ENCODE peak calls at places on chromosomes 13 and 19, in nine cellular contexts. G, Q, P, D, V, M, Y, K and E are unnamed samples.

GRCh38 chr13:67515895-67516294 is 285.8 kb upstream of the PCDH9 start:
- DNase-seq in Q (no peak), G (no peak), K (no peak), Y (no peak), D (no peak), V (no peak), M (no peak), P (no peak), E (no peak)

GRCh38 chr19:29576043-29576442 is 30.0 kb upstream of the POP4 start:
- DNase-seq in Y (no peak), G (no peak), V (no peak), Q (no peak), K (no peak), D (no peak), M (no peak), P (no peak), E (peak)

GRCh38 chr13:49810825-49811526 is 18.5 kb upstream of the KPNA3 start:
- DNase-seq in V (no peak), M (no peak), K (no peak), G (no peak), D (no peak), Q (no peak), Y (no peak), P (no peak), E (no peak)

GRCh38 chr13:94195715-94196114 is 283.8 kb downstream of the DCT start:
- DNase-seq in D (no peak), Y (no peak), P (no peak), G (no peak), M (no peak), K (no peak), Q (no peak), V (no peak), E (no peak)

GRCh38 chr13:75359266-75359665 is 122.7 kb downstream of the TBC1D4 start:
- DNase-seq in G (no peak), Q (no peak), K (no peak), D (no peak), V (peak), P (no peak), M (no peak), Y (no peak), E (no peak)

GRCh38 chr13:85741017-85741416 is 58.2 kb downstream of the SLITRK6 start:
- DNase-seq in Q (no peak), K (no peak), G (no peak), M (no peak), D (no peak), Y (no peak), P (no peak), V (no peak), E (no peak)

GRCh38 chr13:24185591-24186232 is 25.2 kb downstream of the SPATA13 start:
- DNase-seq in D (no peak), V (no peak), K (no peak), M (no peak), Q (no peak), P (no peak), Y (no peak), G (no peak), E (no peak)

GRCh38 chr13:29507356-29507755 is 88.1 kb downstream of the SLC7A1 start:
- DNase-seq in G (no peak), Y (peak), M (no peak), D (no peak), V (no peak), Q (no peak), P (no peak), K (no peak), E (no peak)

GRCh38 chr19:1501200-1501595 is 10.2 kb downstream of the REEP6 start:
- DNase-seq in D (no peak), M (no peak), K (no peak), Q (peak), G (no peak), Y (no peak), V (no peak), P (no peak), E (no peak)

GRCh38 chr19:16078311-16078758 is 2.0 kb downstream of the TPM4 start:
- DNase-seq in G (no peak), P (peak), Y (no peak), V (peak), D (no peak), Q (no peak), K (no peak), M (no peak), E (no peak)

GRCh38 chr19:36115453-36116343 is at the start of gene TBCB:
- DNase-seq in M (no peak), V (peak), Y (peak), Q (no peak), D (no peak), P (no peak), K (peak), G (peak), E (no peak)

GRCh38 chr19:708154-709141 is at the start of gene PALM:
- DNase-seq in G (peak), M (peak), Y (no peak), Q (no peak), K (no peak), D (no peak), V (peak), P (no peak), E (peak)

GRCh38 chr13:93951153-93951552 is 528.3 kb downstream of the DCT start:
- DNase-seq in Q (no peak), G (no peak), P (no peak), D (no peak), Y (peak), K (no peak), V (no peak), M (no peak), E (no peak)

GRCh38 chr13:111371211-111371610 is 50.8 kb downstream of the TEX29 start:
- DNase-seq in V (no peak), Y (no peak), P (no peak), D (no peak), M (no peak), K (no peak), G (no peak), Q (no peak), E (no peak)

GRCh38 chr13:111937763-111938375 is 129.1 kb upstream of the SOX1 start:
- DNase-seq in G (no peak), V (no peak), Y (peak), M (no peak), D (no peak), P (no peak), K (no peak), Q (no peak), E (peak)

GRCh38 chr19:588758-589692 is 656 bp upstream of the HCN2 start:
- DNase-seq in D (no peak), P (no peak), V (peak), G (no peak), M (no peak), Q (no peak), Y (peak), K (no peak), E (peak)

GRCh38 chr13:42486711-42487198 is 87.2 kb upstream of the TNFSF11 start:
- DNase-seq in V (no peak), P (no peak), Q (no peak), K (no peak), M (no peak), G (no peak), Y (no peak), D (no peak), E (no peak)

GRCh38 chr13:94613051-94613450 is 11.4 kb downstream of the GPR180 start:
- DNase-seq in Y (no peak), M (no peak), K (no peak), D (no peak), P (no peak), V (no peak), G (no peak), Q (no peak), E (no peak)

GRCh38 chr13:113125506-113126264 is 3.1 kb downstream of the F10 start:
- DNase-seq in D (no peak), Q (peak), P (no peak), Y (no peak), M (no peak), K (no peak), V (no peak), G (no peak), E (no peak)

GRCh38 chr13:33235564-33235963 is 50.0 kb downstream of the STARD13 start:
- DNase-seq in P (no peak), M (no peak), K (no peak), Y (no peak), V (no peak), Q (no peak), D (no peak), G (no peak), E (no peak)

GRCh38 chr19:5244351-5244750 is 96.3 kb downstream of the PTPRS start:
- DNase-seq in Q (no peak), M (no peak), D (no peak), K (no peak), P (no peak), V (no peak), Y (no peak), G (no peak), E (no peak)

GRCh38 chr19:54875506-54875905 is 1.5 kb downstream of the FCAR start:
- DNase-seq in D (no peak), G (no peak), V (no peak), K (no peak), Y (no peak), M (no peak), Q (no peak), P (peak), E (no peak)

GRCh38 chr19:33747273-33747672 is 49.4 kb upstream of the KCTD15 start:
- DNase-seq in Q (no peak), G (no peak), V (no peak), K (no peak), M (no peak), Y (no peak), D (no peak), P (no peak), E (no peak)

GRCh38 chr13:108830916-108831315 is 201.5 kb downstream of the MYO16 start:
- DNase-seq in V (no peak), Q (no peak), Y (no peak), P (no peak), M (no peak), D (no peak), K (no peak), G (no peak), E (no peak)

GRCh38 chr13:73440296-73440895 is 381.6 kb downstream of the KLF5 start:
- DNase-seq in K (no peak), P (no peak), Q (no peak), M (no peak), V (peak), D (no peak), G (no peak), Y (no peak), E (no peak)

GRCh38 chr19:24054044-24054935 is 32.7 kb upstream of the ZNF254 start:
- DNase-seq in Q (peak), Y (no peak), K (no peak), P (no peak), D (no peak), G (no peak), M (no peak), V (no peak), E (no peak)

GRCh38 chr19:34253711-34254551 is 423 bp upstream of the GARRE1 start:
- DNase-seq in P (peak), D (no peak), K (peak), Q (peak), V (peak), G (peak), Y (peak), M (no peak), E (peak)

GRCh38 chr13:59205501-59205900 is 958.2 kb downstream of the DIAPH3 start:
- DNase-seq in Y (no peak), K (no peak), G (no peak), V (no peak), P (no peak), Q (no peak), D (no peak), M (no peak), E (no peak)

GRCh38 chr19:13091400-13092161 is 11.1 kb downstream of the LYL1 start:
- DNase-seq in P (peak), D (no peak), G (peak), Y (no peak), V (peak), K (no peak), M (no peak), Q (no peak), E (peak)

GRCh38 chr19:6682607-6683128 is 12.7 kb upstream of the TNFSF14 start:
- DNase-seq in Q (no peak), M (no peak), K (no peak), P (no peak), D (no peak), Y (no peak), V (no peak), G (no peak), E (no peak)

GRCh38 chr13:75505966-75506365 is 24.0 kb upstream of the TBC1D4 start:
- DNase-seq in Q (no peak), Y (no peak), K (no peak), V (no peak), G (no peak), P (no peak), M (no peak), D (no peak), E (no peak)

GRCh38 chr19:33365676-33366075 is 7.8 kb upstream of the CEBPG start:
- DNase-seq in D (no peak), V (no peak), P (no peak), G (no peak), M (no peak), K (no peak), Y (no peak), Q (no peak), E (no peak)